ENCODE peak calls at places on chromosomes 16 and 17, in seven cellular contexts. One of them, this sample, is unnamed.

GRCh38 chr17:79633937-79634813 is 23.3 kb upstream of the RBFOX3 start:
- DNase-seq in H9: peak
- DNase-seq in NCI-H460: no peak
- DNase-seq in A673: no peak
- DNase-seq in stimulated activated CD4-positive, alpha-beta T cell treated with anti-CD3 and anti-CD28 coated beads, Interleukin-15, amount 100 ng/mL, for 1 hour: no peak
- DNase-seq in HepG2: no peak
- DNase-seq in neural crest cell: no peak
- DNase-seq in this sample: no peak

GRCh38 chr17:50580636-50581035 is 20.1 kb downstream of the CACNA1G start:
- DNase-seq in H9: no peak
- DNase-seq in NCI-H460: no peak
- DNase-seq in A673: no peak
- DNase-seq in stimulated activated CD4-positive, alpha-beta T cell treated with anti-CD3 and anti-CD28 coated beads, Interleukin-15, amount 100 ng/mL, for 1 hour: no peak
- DNase-seq in HepG2: no peak
- DNase-seq in neural crest cell: no peak
- DNase-seq in this sample: no peak

GRCh38 chr17:17515921-17516295 is 19.7 kb upstream of the RASD1 start:
- DNase-seq in H9: no peak
- DNase-seq in NCI-H460: no peak
- DNase-seq in A673: no peak
- DNase-seq in stimulated activated CD4-positive, alpha-beta T cell treated with anti-CD3 and anti-CD28 coated beads, Interleukin-15, amount 100 ng/mL, for 1 hour: no peak
- DNase-seq in HepG2: no peak
- DNase-seq in neural crest cell: no peak
- DNase-seq in this sample: no peak

GRCh38 chr17:2170023-2170422 is 115.1 kb downstream of the HIC1 start:
- DNase-seq in H9: peak
- DNase-seq in NCI-H460: no peak
- DNase-seq in A673: no peak
- DNase-seq in stimulated activated CD4-positive, alpha-beta T cell treated with anti-CD3 and anti-CD28 coated beads, Interleukin-15, amount 100 ng/mL, for 1 hour: no peak
- DNase-seq in HepG2: peak
- DNase-seq in neural crest cell: no peak
- DNase-seq in this sample: no peak

GRCh38 chr16:9039208-9039607 is 52.2 kb upstream of the HAPSTR1 start:
- DNase-seq in H9: no peak
- DNase-seq in NCI-H460: no peak
- DNase-seq in A673: peak
- DNase-seq in stimulated activated CD4-positive, alpha-beta T cell treated with anti-CD3 and anti-CD28 coated beads, Interleukin-15, amount 100 ng/mL, for 1 hour: no peak
- DNase-seq in HepG2: no peak
- DNase-seq in neural crest cell: no peak
- DNase-seq in this sample: no peak

GRCh38 chr16:81896902-81897301 is 114.4 kb downstream of the SDR42E1 start:
- DNase-seq in H9: no peak
- DNase-seq in NCI-H460: no peak
- DNase-seq in A673: no peak
- DNase-seq in stimulated activated CD4-positive, alpha-beta T cell treated with anti-CD3 and anti-CD28 coated beads, Interleukin-15, amount 100 ng/mL, for 1 hour: no peak
- DNase-seq in HepG2: no peak
- DNase-seq in neural crest cell: no peak
- DNase-seq in this sample: no peak

GRCh38 chr17:30345527-30346075 is 11.7 kb upstream of the TMIGD1 start:
- DNase-seq in H9: no peak
- DNase-seq in NCI-H460: no peak
- DNase-seq in A673: no peak
- DNase-seq in stimulated activated CD4-positive, alpha-beta T cell treated with anti-CD3 and anti-CD28 coated beads, Interleukin-15, amount 100 ng/mL, for 1 hour: no peak
- DNase-seq in HepG2: peak
- DNase-seq in neural crest cell: no peak
- DNase-seq in this sample: no peak

GRCh38 chr17:45307290-45308015 is 9.4 kb downstream of the MAP3K14 start:
- DNase-seq in H9: no peak
- DNase-seq in NCI-H460: no peak
- DNase-seq in A673: no peak
- DNase-seq in stimulated activated CD4-positive, alpha-beta T cell treated with anti-CD3 and anti-CD28 coated beads, Interleukin-15, amount 100 ng/mL, for 1 hour: no peak
- DNase-seq in HepG2: no peak
- DNase-seq in neural crest cell: no peak
- DNase-seq in this sample: no peak

GRCh38 chr16:80347002-80347401 is 193.8 kb upstream of the DYNLRB2 start:
- DNase-seq in H9: no peak
- DNase-seq in NCI-H460: no peak
- DNase-seq in A673: no peak
- DNase-seq in stimulated activated CD4-positive, alpha-beta T cell treated with anti-CD3 and anti-CD28 coated beads, Interleukin-15, amount 100 ng/mL, for 1 hour: no peak
- DNase-seq in HepG2: no peak
- DNase-seq in neural crest cell: no peak
- DNase-seq in this sample: no peak

GRCh38 chr16:71703324-71703723 is 21.2 kb downstream of the PHLPP2 start:
- DNase-seq in H9: no peak
- DNase-seq in NCI-H460: no peak
- DNase-seq in A673: no peak
- DNase-seq in stimulated activated CD4-positive, alpha-beta T cell treated with anti-CD3 and anti-CD28 coated beads, Interleukin-15, amount 100 ng/mL, for 1 hour: no peak
- DNase-seq in HepG2: no peak
- DNase-seq in neural crest cell: no peak
- DNase-seq in this sample: no peak

GRCh38 chr17:40268141-40268712 is 19.5 kb upstream of the CDC6 start:
- DNase-seq in H9: no peak
- DNase-seq in NCI-H460: no peak
- DNase-seq in A673: no peak
- DNase-seq in stimulated activated CD4-positive, alpha-beta T cell treated with anti-CD3 and anti-CD28 coated beads, Interleukin-15, amount 100 ng/mL, for 1 hour: no peak
- DNase-seq in HepG2: peak
- DNase-seq in neural crest cell: no peak
- DNase-seq in this sample: no peak

GRCh38 chr17:7460850-7461660 is 16.2 kb downstream of the CHRNB1 start:
- DNase-seq in H9: peak
- DNase-seq in NCI-H460: no peak
- DNase-seq in A673: no peak
- DNase-seq in stimulated activated CD4-positive, alpha-beta T cell treated with anti-CD3 and anti-CD28 coated beads, Interleukin-15, amount 100 ng/mL, for 1 hour: no peak
- DNase-seq in HepG2: no peak
- DNase-seq in neural crest cell: no peak
- DNase-seq in this sample: no peak

GRCh38 chr17:64259922-64260321 is 3.1 kb downstream of the TEX2 start:
- DNase-seq in H9: no peak
- DNase-seq in NCI-H460: no peak
- DNase-seq in A673: no peak
- DNase-seq in stimulated activated CD4-positive, alpha-beta T cell treated with anti-CD3 and anti-CD28 coated beads, Interleukin-15, amount 100 ng/mL, for 1 hour: no peak
- DNase-seq in HepG2: no peak
- DNase-seq in neural crest cell: no peak
- DNase-seq in this sample: no peak

GRCh38 chr16:15536813-15537212 is 102.4 kb downstream of the BMERB1 start:
- DNase-seq in H9: no peak
- DNase-seq in NCI-H460: no peak
- DNase-seq in A673: peak
- DNase-seq in stimulated activated CD4-positive, alpha-beta T cell treated with anti-CD3 and anti-CD28 coated beads, Interleukin-15, amount 100 ng/mL, for 1 hour: no peak
- DNase-seq in HepG2: no peak
- DNase-seq in neural crest cell: no peak
- DNase-seq in this sample: no peak

GRCh38 chr16:28494141-28494851 is at the start of gene APOBR:
- DNase-seq in H9: no peak
- DNase-seq in NCI-H460: no peak
- DNase-seq in A673: no peak
- DNase-seq in stimulated activated CD4-positive, alpha-beta T cell treated with anti-CD3 and anti-CD28 coated beads, Interleukin-15, amount 100 ng/mL, for 1 hour: peak
- DNase-seq in HepG2: no peak
- DNase-seq in neural crest cell: no peak
- DNase-seq in this sample: no peak

GRCh38 chr16:12337776-12338655 is 361.5 kb downstream of the SNX29 start:
- DNase-seq in H9: no peak
- DNase-seq in NCI-H460: no peak
- DNase-seq in A673: no peak
- DNase-seq in stimulated activated CD4-positive, alpha-beta T cell treated with anti-CD3 and anti-CD28 coated beads, Interleukin-15, amount 100 ng/mL, for 1 hour: no peak
- DNase-seq in HepG2: no peak
- DNase-seq in neural crest cell: no peak
- DNase-seq in this sample: no peak

GRCh38 chr17:70096861-70097260 is 21.8 kb downstream of the KCNJ16 start:
- DNase-seq in H9: no peak
- DNase-seq in NCI-H460: no peak
- DNase-seq in A673: no peak
- DNase-seq in stimulated activated CD4-positive, alpha-beta T cell treated with anti-CD3 and anti-CD28 coated beads, Interleukin-15, amount 100 ng/mL, for 1 hour: no peak
- DNase-seq in HepG2: no peak
- DNase-seq in neural crest cell: no peak
- DNase-seq in this sample: no peak

GRCh38 chr16:84808812-84809211 is 11.0 kb upstream of the CRISPLD2 start:
- DNase-seq in H9: no peak
- DNase-seq in NCI-H460: no peak
- DNase-seq in A673: no peak
- DNase-seq in stimulated activated CD4-positive, alpha-beta T cell treated with anti-CD3 and anti-CD28 coated beads, Interleukin-15, amount 100 ng/mL, for 1 hour: no peak
- DNase-seq in HepG2: no peak
- DNase-seq in neural crest cell: no peak
- DNase-seq in this sample: no peak

GRCh38 chr17:80833952-80834895 is 157.4 kb upstream of the CHMP6 start:
- DNase-seq in H9: no peak
- DNase-seq in NCI-H460: no peak
- DNase-seq in A673: no peak
- DNase-seq in stimulated activated CD4-positive, alpha-beta T cell treated with anti-CD3 and anti-CD28 coated beads, Interleukin-15, amount 100 ng/mL, for 1 hour: no peak
- DNase-seq in HepG2: no peak
- DNase-seq in neural crest cell: no peak
- DNase-seq in this sample: peak

GRCh38 chr17:73211745-73212144 is 18.9 kb downstream of the COG1 start:
- DNase-seq in H9: no peak
- DNase-seq in NCI-H460: no peak
- DNase-seq in A673: no peak
- DNase-seq in stimulated activated CD4-positive, alpha-beta T cell treated with anti-CD3 and anti-CD28 coated beads, Interleukin-15, amount 100 ng/mL, for 1 hour: no peak
- DNase-seq in HepG2: no peak
- DNase-seq in neural crest cell: no peak
- DNase-seq in this sample: no peak

GRCh38 chr16:54284931-54285413 is 1.6 kb downstream of the IRX3 start:
- DNase-seq in H9: peak
- DNase-seq in NCI-H460: no peak
- DNase-seq in A673: peak
- DNase-seq in stimulated activated CD4-positive, alpha-beta T cell treated with anti-CD3 and anti-CD28 coated beads, Interleukin-15, amount 100 ng/mL, for 1 hour: no peak
- DNase-seq in HepG2: no peak
- DNase-seq in neural crest cell: no peak
- DNase-seq in this sample: no peak

GRCh38 chr16:65994305-65994704 is 372.2 kb upstream of the CDH5 start:
- DNase-seq in H9: no peak
- DNase-seq in NCI-H460: no peak
- DNase-seq in A673: peak
- DNase-seq in stimulated activated CD4-positive, alpha-beta T cell treated with anti-CD3 and anti-CD28 coated beads, Interleukin-15, amount 100 ng/mL, for 1 hour: no peak
- DNase-seq in HepG2: no peak
- DNase-seq in neural crest cell: no peak
- DNase-seq in this sample: no peak

GRCh38 chr16:51763072-51763658 is 612.1 kb upstream of the SALL1 start:
- DNase-seq in H9: peak
- DNase-seq in NCI-H460: no peak
- DNase-seq in A673: peak
- DNase-seq in stimulated activated CD4-positive, alpha-beta T cell treated with anti-CD3 and anti-CD28 coated beads, Interleukin-15, amount 100 ng/mL, for 1 hour: no peak
- DNase-seq in HepG2: no peak
- DNase-seq in neural crest cell: peak
- DNase-seq in this sample: no peak

GRCh38 chr16:2977440-2977839 is 2.8 kb downstream of the PKMYT1 start:
- DNase-seq in H9: no peak
- DNase-seq in NCI-H460: no peak
- DNase-seq in A673: no peak
- DNase-seq in stimulated activated CD4-positive, alpha-beta T cell treated with anti-CD3 and anti-CD28 coated beads, Interleukin-15, amount 100 ng/mL, for 1 hour: no peak
- DNase-seq in HepG2: no peak
- DNase-seq in neural crest cell: no peak
- DNase-seq in this sample: no peak

GRCh38 chr16:30927789-30928378 is 4.5 kb downstream of the FBXL19 start:
- DNase-seq in H9: peak
- DNase-seq in NCI-H460: peak
- DNase-seq in A673: peak
- DNase-seq in stimulated activated CD4-positive, alpha-beta T cell treated with anti-CD3 and anti-CD28 coated beads, Interleukin-15, amount 100 ng/mL, for 1 hour: no peak
- DNase-seq in HepG2: peak
- DNase-seq in neural crest cell: no peak
- DNase-seq in this sample: no peak

GRCh38 chr17:43183921-43184320 is 12.9 kb downstream of the NBR1 start:
- DNase-seq in H9: no peak
- DNase-seq in NCI-H460: no peak
- DNase-seq in A673: no peak
- DNase-seq in stimulated activated CD4-positive, alpha-beta T cell treated with anti-CD3 and anti-CD28 coated beads, Interleukin-15, amount 100 ng/mL, for 1 hour: no peak
- DNase-seq in HepG2: no peak
- DNase-seq in neural crest cell: no peak
- DNase-seq in this sample: no peak

GRCh38 chr17:6914711-6915110 is 81.1 kb upstream of the ALOX12 start:
- DNase-seq in H9: no peak
- DNase-seq in NCI-H460: no peak
- DNase-seq in A673: peak
- DNase-seq in stimulated activated CD4-positive, alpha-beta T cell treated with anti-CD3 and anti-CD28 coated beads, Interleukin-15, amount 100 ng/mL, for 1 hour: no peak
- DNase-seq in HepG2: no peak
- DNase-seq in neural crest cell: no peak
- DNase-seq in this sample: no peak

GRCh38 chr16:90037202-90037765 is 18.0 kb upstream of the DBNDD1 start:
- DNase-seq in H9: no peak
- DNase-seq in NCI-H460: no peak
- DNase-seq in A673: no peak
- DNase-seq in stimulated activated CD4-positive, alpha-beta T cell treated with anti-CD3 and anti-CD28 coated beads, Interleukin-15, amount 100 ng/mL, for 1 hour: no peak
- DNase-seq in HepG2: no peak
- DNase-seq in neural crest cell: no peak
- DNase-seq in this sample: no peak

GRCh38 chr17:64398330-64398729 is 7.7 kb upstream of the PECAM1 start:
- DNase-seq in H9: no peak
- DNase-seq in NCI-H460: no peak
- DNase-seq in A673: no peak
- DNase-seq in stimulated activated CD4-positive, alpha-beta T cell treated with anti-CD3 and anti-CD28 coated beads, Interleukin-15, amount 100 ng/mL, for 1 hour: no peak
- DNase-seq in HepG2: no peak
- DNase-seq in neural crest cell: no peak
- DNase-seq in this sample: no peak

GRCh38 chr16:26963109-26963508 is 103.6 kb upstream of the C16orf82 start:
- DNase-seq in H9: peak
- DNase-seq in NCI-H460: no peak
- DNase-seq in A673: peak
- DNase-seq in stimulated activated CD4-positive, alpha-beta T cell treated with anti-CD3 and anti-CD28 coated beads, Interleukin-15, amount 100 ng/mL, for 1 hour: no peak
- DNase-seq in HepG2: peak
- DNase-seq in neural crest cell: peak
- DNase-seq in this sample: no peak

GRCh38 chr16:67040906-67041305 is 12.0 kb downstream of the CBFB start:
- DNase-seq in H9: no peak
- DNase-seq in NCI-H460: no peak
- DNase-seq in A673: no peak
- DNase-seq in stimulated activated CD4-positive, alpha-beta T cell treated with anti-CD3 and anti-CD28 coated beads, Interleukin-15, amount 100 ng/mL, for 1 hour: no peak
- DNase-seq in HepG2: no peak
- DNase-seq in neural crest cell: no peak
- DNase-seq in this sample: no peak

GRCh38 chr17:17760872-17761550 is 75.8 kb downstream of the SREBF1 start:
- DNase-seq in H9: no peak
- DNase-seq in NCI-H460: no peak
- DNase-seq in A673: no peak
- DNase-seq in stimulated activated CD4-positive, alpha-beta T cell treated with anti-CD3 and anti-CD28 coated beads, Interleukin-15, amount 100 ng/mL, for 1 hour: no peak
- DNase-seq in HepG2: no peak
- DNase-seq in neural crest cell: no peak
- DNase-seq in this sample: no peak

GRCh38 chr17:58250344-58251011 is 12.1 kb downstream of the LPO start:
- DNase-seq in H9: peak
- DNase-seq in NCI-H460: no peak
- DNase-seq in A673: no peak
- DNase-seq in stimulated activated CD4-positive, alpha-beta T cell treated with anti-CD3 and anti-CD28 coated beads, Interleukin-15, amount 100 ng/mL, for 1 hour: no peak
- DNase-seq in HepG2: peak
- DNase-seq in neural crest cell: no peak
- DNase-seq in this sample: no peak

GRCh38 chr17:42512733-42513251 is 23.2 kb upstream of the NAGLU start:
- DNase-seq in H9: no peak
- DNase-seq in NCI-H460: no peak
- DNase-seq in A673: no peak
- DNase-seq in stimulated activated CD4-positive, alpha-beta T cell treated with anti-CD3 and anti-CD28 coated beads, Interleukin-15, amount 100 ng/mL, for 1 hour: no peak
- DNase-seq in HepG2: no peak
- DNase-seq in neural crest cell: no peak
- DNase-seq in this sample: no peak